ENCODE peak calls at places on chromosomes 16 and 17, in seven cellular contexts. One of them, this sample, is unnamed.

GRCh38 chr17:61057257-61057656 is 342.4 kb upstream of the TBX2 start:
- DNase-seq in effector CD4-positive, alpha-beta T cell: no peak
- DNase-seq in activated CD4-positive, alpha-beta memory T cell treated with anti-CD3 and anti-CD28 coated beads, Interleukin-2, amount 10 ng/mL, durations not matched to agents 7 days and 5 days: no peak
- DNase-seq in dorsolateral prefrontal cortex: no peak
- DNase-seq in A549: no peak
- DNase-seq in GM19239: no peak
- DNase-seq in ovary: no peak
- DNase-seq in this sample: no peak

GRCh38 chr17:75588546-75589016 is 981 bp downstream of the MYO15B start:
- DNase-seq in ovary: peak; percentile 76
- DNase-seq in activated CD4-positive, alpha-beta memory T cell treated with anti-CD3 and anti-CD28 coated beads, Interleukin-2, amount 10 ng/mL, durations not matched to agents 7 days and 5 days: no peak
- DNase-seq in GM19239: no peak
- DNase-seq in effector CD4-positive, alpha-beta T cell: peak; percentile 11
- DNase-seq in A549: no peak
- DNase-seq in dorsolateral prefrontal cortex: peak; percentile 15
- DNase-seq in this sample: no peak

GRCh38 chr16:84495506-84495905 is 9.0 kb downstream of the MEAK7 start:
- DNase-seq in activated CD4-positive, alpha-beta memory T cell treated with anti-CD3 and anti-CD28 coated beads, Interleukin-2, amount 10 ng/mL, durations not matched to agents 7 days and 5 days: no peak
- DNase-seq in effector CD4-positive, alpha-beta T cell: no peak
- DNase-seq in A549: no peak
- DNase-seq in GM19239: no peak
- DNase-seq in ovary: no peak
- DNase-seq in dorsolateral prefrontal cortex: no peak
- DNase-seq in this sample: no peak

GRCh38 chr17:74474043-74474792 is 7.8 kb downstream of the CD300A start:
- DNase-seq in ovary: no peak
- DNase-seq in GM19239: no peak
- DNase-seq in A549: no peak
- DNase-seq in dorsolateral prefrontal cortex: no peak
- DNase-seq in activated CD4-positive, alpha-beta memory T cell treated with anti-CD3 and anti-CD28 coated beads, Interleukin-2, amount 10 ng/mL, durations not matched to agents 7 days and 5 days: no peak
- DNase-seq in effector CD4-positive, alpha-beta T cell: no peak
- DNase-seq in this sample: no peak

GRCh38 chr17:36001862-36002603 is 680 bp upstream of the CCL15 start:
- DNase-seq in A549: no peak
- DNase-seq in GM19239: no peak
- DNase-seq in dorsolateral prefrontal cortex: no peak
- DNase-seq in effector CD4-positive, alpha-beta T cell: no peak
- DNase-seq in ovary: no peak
- DNase-seq in activated CD4-positive, alpha-beta memory T cell treated with anti-CD3 and anti-CD28 coated beads, Interleukin-2, amount 10 ng/mL, durations not matched to agents 7 days and 5 days: no peak
- DNase-seq in this sample: no peak

GRCh38 chr17:34012709-34013375 is 242.2 kb upstream of the CCL2 start:
- DNase-seq in ovary: no peak
- DNase-seq in GM19239: no peak
- DNase-seq in dorsolateral prefrontal cortex: no peak
- DNase-seq in effector CD4-positive, alpha-beta T cell: no peak
- DNase-seq in activated CD4-positive, alpha-beta memory T cell treated with anti-CD3 and anti-CD28 coated beads, Interleukin-2, amount 10 ng/mL, durations not matched to agents 7 days and 5 days: no peak
- DNase-seq in A549: no peak
- DNase-seq in this sample: no peak

GRCh38 chr17:30253316-30253715 is 17.8 kb upstream of the SLC6A4 start:
- DNase-seq in activated CD4-positive, alpha-beta memory T cell treated with anti-CD3 and anti-CD28 coated beads, Interleukin-2, amount 10 ng/mL, durations not matched to agents 7 days and 5 days: no peak
- DNase-seq in A549: no peak
- DNase-seq in dorsolateral prefrontal cortex: no peak
- DNase-seq in ovary: no peak
- DNase-seq in effector CD4-positive, alpha-beta T cell: no peak
- DNase-seq in GM19239: no peak
- DNase-seq in this sample: no peak

GRCh38 chr17:59493867-59494266 is 71.5 kb upstream of the DHX40 start:
- DNase-seq in activated CD4-positive, alpha-beta memory T cell treated with anti-CD3 and anti-CD28 coated beads, Interleukin-2, amount 10 ng/mL, durations not matched to agents 7 days and 5 days: no peak
- DNase-seq in effector CD4-positive, alpha-beta T cell: no peak
- DNase-seq in A549: no peak
- DNase-seq in dorsolateral prefrontal cortex: no peak
- DNase-seq in ovary: no peak
- DNase-seq in GM19239: no peak
- DNase-seq in this sample: no peak

GRCh38 chr17:43755389-43755875 is 3.2 kb downstream of the SOST start:
- DNase-seq in effector CD4-positive, alpha-beta T cell: no peak
- DNase-seq in A549: no peak
- DNase-seq in dorsolateral prefrontal cortex: no peak
- DNase-seq in activated CD4-positive, alpha-beta memory T cell treated with anti-CD3 and anti-CD28 coated beads, Interleukin-2, amount 10 ng/mL, durations not matched to agents 7 days and 5 days: peak; percentile 39
- DNase-seq in GM19239: no peak
- DNase-seq in ovary: no peak
- DNase-seq in this sample: no peak

GRCh38 chr17:62791235-62792121 is 16.6 kb downstream of the MARCHF10 start:
- DNase-seq in dorsolateral prefrontal cortex: no peak
- DNase-seq in effector CD4-positive, alpha-beta T cell: no peak
- DNase-seq in A549: peak; percentile 65
- DNase-seq in GM19239: no peak
- DNase-seq in ovary: no peak
- DNase-seq in activated CD4-positive, alpha-beta memory T cell treated with anti-CD3 and anti-CD28 coated beads, Interleukin-2, amount 10 ng/mL, durations not matched to agents 7 days and 5 days: no peak
- DNase-seq in this sample: no peak

GRCh38 chr16:28891964-28892890 is 13.9 kb downstream of the ATP2A1 start:
- DNase-seq in activated CD4-positive, alpha-beta memory T cell treated with anti-CD3 and anti-CD28 coated beads, Interleukin-2, amount 10 ng/mL, durations not matched to agents 7 days and 5 days: no peak
- DNase-seq in GM19239: no peak
- DNase-seq in effector CD4-positive, alpha-beta T cell: no peak
- DNase-seq in dorsolateral prefrontal cortex: no peak
- DNase-seq in A549: no peak
- DNase-seq in ovary: no peak
- DNase-seq in this sample: no peak

GRCh38 chr16:4461250-4462085 is 13.0 kb downstream of the NMRAL1 start:
- DNase-seq in activated CD4-positive, alpha-beta memory T cell treated with anti-CD3 and anti-CD28 coated beads, Interleukin-2, amount 10 ng/mL, durations not matched to agents 7 days and 5 days: no peak
- DNase-seq in GM19239: no peak
- DNase-seq in effector CD4-positive, alpha-beta T cell: no peak
- DNase-seq in A549: no peak
- DNase-seq in ovary: no peak
- DNase-seq in dorsolateral prefrontal cortex: no peak
- DNase-seq in this sample: no peak

GRCh38 chr17:78905111-78905510 is 2.1 kb upstream of the CEP295NL start:
- DNase-seq in ovary: no peak
- DNase-seq in A549: no peak
- DNase-seq in GM19239: no peak
- DNase-seq in effector CD4-positive, alpha-beta T cell: no peak
- DNase-seq in dorsolateral prefrontal cortex: no peak
- DNase-seq in activated CD4-positive, alpha-beta memory T cell treated with anti-CD3 and anti-CD28 coated beads, Interleukin-2, amount 10 ng/mL, durations not matched to agents 7 days and 5 days: no peak
- DNase-seq in this sample: no peak

GRCh38 chr17:42090964-42091790 is 7.1 kb downstream of the ZNF385C start:
- DNase-seq in effector CD4-positive, alpha-beta T cell: no peak
- DNase-seq in activated CD4-positive, alpha-beta memory T cell treated with anti-CD3 and anti-CD28 coated beads, Interleukin-2, amount 10 ng/mL, durations not matched to agents 7 days and 5 days: no peak
- DNase-seq in ovary: no peak
- DNase-seq in GM19239: no peak
- DNase-seq in A549: no peak
- DNase-seq in dorsolateral prefrontal cortex: no peak
- DNase-seq in this sample: no peak

GRCh38 chr16:77133706-77134105 is 57.3 kb upstream of the MON1B start:
- DNase-seq in ovary: no peak
- DNase-seq in activated CD4-positive, alpha-beta memory T cell treated with anti-CD3 and anti-CD28 coated beads, Interleukin-2, amount 10 ng/mL, durations not matched to agents 7 days and 5 days: no peak
- DNase-seq in GM19239: no peak
- DNase-seq in A549: no peak
- DNase-seq in dorsolateral prefrontal cortex: no peak
- DNase-seq in effector CD4-positive, alpha-beta T cell: no peak
- DNase-seq in this sample: no peak

GRCh38 chr17:21286066-21286770 is 1.7 kb downstream of the MAP2K3 start:
- DNase-seq in ovary: peak; percentile 77
- DNase-seq in dorsolateral prefrontal cortex: peak; percentile 62
- DNase-seq in GM19239: no peak
- DNase-seq in effector CD4-positive, alpha-beta T cell: no peak
- DNase-seq in activated CD4-positive, alpha-beta memory T cell treated with anti-CD3 and anti-CD28 coated beads, Interleukin-2, amount 10 ng/mL, durations not matched to agents 7 days and 5 days: peak; percentile 29
- DNase-seq in A549: peak; percentile 95
- DNase-seq in this sample: peak; percentile 86

GRCh38 chr17:60170835-60171752 is 21.3 kb downstream of the CA4 start:
- DNase-seq in activated CD4-positive, alpha-beta memory T cell treated with anti-CD3 and anti-CD28 coated beads, Interleukin-2, amount 10 ng/mL, durations not matched to agents 7 days and 5 days: no peak
- DNase-seq in ovary: no peak
- DNase-seq in dorsolateral prefrontal cortex: peak; percentile 50
- DNase-seq in GM19239: no peak
- DNase-seq in effector CD4-positive, alpha-beta T cell: no peak
- DNase-seq in A549: no peak
- DNase-seq in this sample: no peak

GRCh38 chr17:9598661-9599060 is 22.2 kb downstream of the CFAP52 start:
- DNase-seq in A549: no peak
- DNase-seq in GM19239: no peak
- DNase-seq in effector CD4-positive, alpha-beta T cell: no peak
- DNase-seq in ovary: no peak
- DNase-seq in activated CD4-positive, alpha-beta memory T cell treated with anti-CD3 and anti-CD28 coated beads, Interleukin-2, amount 10 ng/mL, durations not matched to agents 7 days and 5 days: no peak
- DNase-seq in dorsolateral prefrontal cortex: no peak
- DNase-seq in this sample: no peak

GRCh38 chr17:5943991-5944390 is 126.2 kb upstream of the WSCD1 start:
- DNase-seq in A549: no peak
- DNase-seq in dorsolateral prefrontal cortex: no peak
- DNase-seq in effector CD4-positive, alpha-beta T cell: no peak
- DNase-seq in activated CD4-positive, alpha-beta memory T cell treated with anti-CD3 and anti-CD28 coated beads, Interleukin-2, amount 10 ng/mL, durations not matched to agents 7 days and 5 days: no peak
- DNase-seq in ovary: no peak
- DNase-seq in GM19239: no peak
- DNase-seq in this sample: no peak

GRCh38 chr17:49722066-49722465 is 14.3 kb upstream of the SLC35B1 start:
- DNase-seq in effector CD4-positive, alpha-beta T cell: no peak
- DNase-seq in GM19239: no peak
- DNase-seq in A549: no peak
- DNase-seq in dorsolateral prefrontal cortex: no peak
- DNase-seq in ovary: no peak
- DNase-seq in activated CD4-positive, alpha-beta memory T cell treated with anti-CD3 and anti-CD28 coated beads, Interleukin-2, amount 10 ng/mL, durations not matched to agents 7 days and 5 days: no peak
- DNase-seq in this sample: no peak

GRCh38 chr17:11853321-11854151 is 143.7 kb downstream of the ZNF18 start:
- DNase-seq in A549: no peak
- DNase-seq in ovary: no peak
- DNase-seq in GM19239: no peak
- DNase-seq in activated CD4-positive, alpha-beta memory T cell treated with anti-CD3 and anti-CD28 coated beads, Interleukin-2, amount 10 ng/mL, durations not matched to agents 7 days and 5 days: no peak
- DNase-seq in effector CD4-positive, alpha-beta T cell: no peak
- DNase-seq in dorsolateral prefrontal cortex: peak; percentile 22
- DNase-seq in this sample: no peak

This sample was measured in left ventricle myocardium inferior.